ENCODE peak calls at places on chromosomes 13 and 19, in five cellular contexts. M is SK-N-SH, W is choroid plexus epithelial cell, V is body of pancreas, E is fibroblast of lung. L is an unnamed sample.

GRCh38 chr13:39496487-39496998 is 106.5 kb downstream of the LHFPL6 start:
- DNase-seq in M (no peak), W (no peak), V (no peak), E (no peak), L (no peak)

GRCh38 chr13:31945202-31945978 is 86.2 kb upstream of the FRY start:
- DNase-seq in M (peak), W (peak), V (peak), E (peak), L (peak)

GRCh38 chr13:64810701-64811258 is 2419.4 kb downstream of the PCDH9 start:
- DNase-seq in M (no peak), W (peak), V (no peak), E (peak), L (peak)

GRCh38 chr19:56294557-56294956 is 20.1 kb downstream of the ZSCAN5A start:
- DNase-seq in M (no peak), W (peak), V (no peak), E (peak), L (no peak)

GRCh38 chr13:44867825-44868224 is 121.4 kb downstream of the NUFIP1 start:
- DNase-seq in M (no peak), W (peak), V (no peak), E (no peak), L (no peak)

GRCh38 chr19:16153582-16154336 is 10.3 kb downstream of the HSH2D start:
- DNase-seq in M (no peak), W (no peak), V (no peak), E (no peak), L (no peak)

GRCh38 chr13:45422731-45423130 is 4.6 kb upstream of the SLC25A30 start:
- DNase-seq in M (no peak), W (no peak), V (no peak), E (no peak), L (no peak)

GRCh38 chr19:13301627-13302334 is 151.6 kb downstream of the IER2 start:
- DNase-seq in M (no peak), W (peak), V (no peak), E (no peak), L (no peak)

GRCh38 chr13:77028202-77028601 is 1.2 kb upstream of the FBXL3 start:
- DNase-seq in M (no peak), W (peak), V (no peak), E (peak), L (peak)

GRCh38 chr13:25132021-25132420 is 36.1 kb downstream of the PABPC3 start:
- DNase-seq in M (no peak), W (no peak), V (no peak), E (no peak), L (no peak)

GRCh38 chr19:8180018-8180417 is 29.2 kb upstream of the CERS4 start:
- DNase-seq in M (no peak), W (no peak), V (peak), E (no peak), L (no peak)

GRCh38 chr13:21047087-21047486 is 14.3 kb downstream of the LATS2 start:
- DNase-seq in M (no peak), W (no peak), V (no peak), E (no peak), L (no peak)

GRCh38 chr19:38387550-38388309 is at the start of gene GGN:
- DNase-seq in M (peak), W (peak), V (peak), E (peak), L (peak)

GRCh38 chr19:18951721-18952281 is 10.8 kb upstream of the HOMER3 start:
- DNase-seq in M (no peak), W (no peak), V (no peak), E (no peak), L (peak)

GRCh38 chr19:53463263-53463662 is 4.3 kb upstream of the ZNF813 start:
- DNase-seq in M (peak), W (peak), V (peak), E (peak), L (no peak)

GRCh38 chr13:76516013-76516412 is 370.2 kb downstream of the KCTD12 start:
- DNase-seq in M (no peak), W (peak), V (no peak), E (peak), L (peak)

GRCh38 chr13:45292176-45292575 is 48.8 kb downstream of the TPT1 start:
- DNase-seq in M (no peak), W (no peak), V (no peak), E (peak), L (no peak)

GRCh38 chr19:55640577-55641375 is at the start of gene ZNF580:
- DNase-seq in M (peak), W (peak), V (peak), E (peak), L (peak)

GRCh38 chr19:6475321-6476108 is 6.1 kb downstream of the DENND1C start:
- DNase-seq in M (peak), W (no peak), V (peak), E (no peak), L (no peak)

GRCh38 chr19:10766681-10767201 is 48.9 kb downstream of the DNM2 start:
- DNase-seq in M (peak), W (peak), V (peak), E (peak), L (no peak)

GRCh38 chr13:39417643-39418042 is 185.3 kb downstream of the LHFPL6 start:
- DNase-seq in M (no peak), W (peak), V (no peak), E (peak), L (peak)

GRCh38 chr13:99316657-99317244 is 9.6 kb upstream of the GPR183 start:
- DNase-seq in M (no peak), W (peak), V (peak), E (peak), L (peak)

GRCh38 chr13:99313941-99314340 is 6.7 kb upstream of the GPR183 start:
- DNase-seq in M (no peak), W (no peak), V (no peak), E (no peak), L (no peak)

GRCh38 chr13:99314640-99315176 is 7.5 kb upstream of the GPR183 start:
- DNase-seq in M (no peak), W (peak), V (no peak), E (peak), L (peak)

GRCh38 chr13:99315186-99315585 is 8.0 kb upstream of the GPR183 start:
- DNase-seq in M (no peak), W (no peak), V (no peak), E (no peak), L (no peak)

DNA sequence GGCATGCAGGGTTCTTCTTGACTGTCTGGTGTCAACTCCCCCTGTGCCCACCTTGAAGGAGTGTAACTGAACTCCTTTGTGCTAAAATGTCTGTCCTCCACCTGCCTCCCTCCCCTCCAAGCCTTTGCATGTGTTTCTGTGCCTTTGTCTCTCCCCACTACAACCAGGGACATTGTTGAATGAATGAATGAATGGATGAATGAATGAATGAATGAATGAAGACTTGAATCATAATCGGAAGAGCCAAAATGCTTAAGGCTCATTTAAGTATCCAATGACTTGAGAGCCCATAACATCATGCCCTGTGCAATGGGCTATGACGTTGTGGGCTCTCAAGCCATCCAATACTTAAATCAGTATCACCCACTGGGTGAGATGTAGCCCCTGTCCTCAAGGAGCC is 9.0 kb upstream of the GPR183 start:
- DNase-seq in M (no peak), W (no peak), V (no peak), E (no peak), L (no peak)
- H3K4me3 ChIP-seq in M (no peak), W (no peak), V (no peak), E (no peak), L (no peak)

GRCh38 chr13:111228262-111229144 is 91.9 kb upstream of the TEX29 start:
- DNase-seq in M (no peak), W (peak), V (no peak), E (peak), L (peak)
- H3K4me3 ChIP-seq in M (no peak), W (peak), V (no peak), E (no peak), L (no peak)

GRCh38 chr19:50383307-50383851 is 768 bp upstream of the POLD1 start:
- DNase-seq in M (no peak), W (no peak), V (no peak), E (no peak), L (no peak)
- H3K4me3 ChIP-seq in M (peak), W (peak), V (no peak), E (peak), L (peak)

DNA sequence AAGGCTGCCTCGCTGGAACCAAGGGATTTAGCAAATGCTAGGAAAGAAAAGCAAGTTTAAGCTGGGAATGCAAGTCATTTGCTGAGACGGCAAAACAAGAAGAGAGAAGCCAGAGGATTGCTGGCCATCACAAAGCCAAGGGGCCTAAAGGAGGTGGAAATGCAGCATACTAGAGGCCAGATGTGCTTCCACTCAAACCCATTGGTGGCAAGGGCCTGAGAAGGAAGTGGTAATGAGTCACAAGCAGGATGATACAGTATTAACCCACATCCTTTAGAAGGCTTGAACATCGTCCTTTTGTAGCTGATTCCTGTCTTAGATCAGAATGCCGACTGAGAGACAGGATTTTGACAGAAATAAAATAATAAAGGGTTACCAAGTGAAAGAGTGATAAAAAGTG is 68.2 kb downstream of the ITGBL1 start:
- DNase-seq in M (no peak), W (peak), V (no peak), E (peak), L (peak)
- H3K4me3 ChIP-seq in M (no peak), W (no peak), V (no peak), E (no peak), L (no peak)

GRCh38 chr19:4598712-4599111 is 39.2 kb upstream of the SEMA6B start:
- DNase-seq in M (no peak), W (no peak), V (no peak), E (no peak), L (no peak)
- H3K4me3 ChIP-seq in M (no peak), W (no peak), V (no peak), E (no peak), L (no peak)

GRCh38 chr13:40596484-40596883 is 70.0 kb downstream of the FOXO1 start:
- DNase-seq in M (no peak), W (no peak), V (no peak), E (no peak), L (no peak)
- H3K4me3 ChIP-seq in M (no peak), W (no peak), V (no peak), E (no peak), L (no peak)

GRCh38 chr19:52065399-52065798 is 16.8 kb upstream of the ZNF432 start:
- DNase-seq in M (no peak), W (no peak), V (no peak), E (no peak), L (no peak)

GRCh38 chr19:52069653-52070052 is 21.0 kb upstream of the ZNF432 start:
- DNase-seq in M (no peak), W (no peak), V (no peak), E (no peak), L (no peak)

GRCh38 chr19:52070496-52070895 is 21.9 kb upstream of the ZNF432 start:
- DNase-seq in M (no peak), W (peak), V (no peak), E (peak), L (no peak)

DNA sequence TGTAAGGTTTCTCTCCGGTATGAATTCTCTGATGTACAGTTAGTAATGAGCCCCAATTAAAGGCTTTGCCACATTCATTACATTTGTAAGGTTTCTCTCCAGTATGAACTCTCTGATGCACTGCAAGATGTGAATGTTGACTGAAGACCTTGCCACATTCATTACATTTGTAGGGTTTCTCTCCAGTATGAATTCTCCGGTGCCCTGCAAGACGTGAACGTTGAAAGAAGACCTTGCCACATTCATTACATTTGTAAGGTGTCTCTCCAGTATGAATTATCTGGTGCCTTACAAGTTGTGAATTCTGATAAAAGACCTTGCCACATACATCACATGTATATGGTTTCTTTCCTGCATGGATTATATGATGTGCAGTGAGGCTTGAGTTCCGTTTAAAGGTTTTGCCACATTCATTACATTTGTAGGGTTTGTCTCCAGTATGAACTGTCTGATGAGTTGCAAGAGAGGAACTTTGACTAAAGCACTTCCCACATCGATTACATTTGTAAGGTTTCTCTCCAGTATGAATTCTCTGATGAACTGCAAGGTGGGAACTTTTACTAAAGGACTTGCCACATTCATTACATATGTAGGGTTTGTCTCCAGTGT is 17.7 kb upstream of the ZNF432 start:
- DNase-seq in M (no peak), W (no peak), V (no peak), E (no peak), L (no peak)
- H3K4me3 ChIP-seq in M (peak), W (no peak), V (no peak), E (no peak), L (no peak)

GRCh38 chr13:110310541-110311491 is 3.7 kb downstream of the COL4A2 start:
- DNase-seq in M (no peak), W (no peak), V (no peak), E (no peak), L (no peak)

GRCh38 chr13:110309159-110309476 is 2.0 kb downstream of the COL4A2 start:
- DNase-seq in M (no peak), W (no peak), V (no peak), E (no peak), L (no peak)

GRCh38 chr13:110308377-110309158 is 1.5 kb downstream of the COL4A2 start:
- DNase-seq in M (peak), W (peak), V (peak), E (peak), L (peak)

GRCh38 chr13:110307697-110308376 is 753 bp downstream of the COL4A2 start:
- DNase-seq in M (no peak), W (peak), V (no peak), E (peak), L (peak)

GRCh38 chr13:110309661-110310524 is 2.8 kb downstream of the COL4A2 start:
- DNase-seq in M (no peak), W (no peak), V (no peak), E (no peak), L (no peak)
- H3K4me3 ChIP-seq in M (no peak), W (peak), V (no peak), E (no peak), L (peak)

GRCh38 chr19:41192574-41193419 is at the start of gene CYP2S1:
- DNase-seq in M (no peak), W (no peak), V (peak), E (no peak), L (peak)
- H3K4me3 ChIP-seq in M (peak), W (peak), V (no peak), E (peak), L (peak)

GRCh38 chr13:72261732-72262131 is 394.7 kb upstream of the DACH1 start:
- DNase-seq in M (no peak), W (no peak), V (no peak), E (no peak), L (no peak)

GRCh38 chr13:72255908-72256307 is 388.9 kb upstream of the DACH1 start:
- DNase-seq in M (peak), W (peak), V (peak), E (peak), L (peak)

GRCh38 chr13:72259528-72259927 is 392.5 kb upstream of the DACH1 start:
- DNase-seq in M (no peak), W (no peak), V (no peak), E (no peak), L (no peak)

GRCh38 chr13:72253754-72254153 is 386.8 kb upstream of the DACH1 start:
- DNase-seq in M (no peak), W (no peak), V (no peak), E (no peak), L (no peak)

GRCh38 chr13:72258340-72258981 is 391.5 kb upstream of the DACH1 start:
- DNase-seq in M (no peak), W (no peak), V (no peak), E (peak), L (no peak)
- H3K4me3 ChIP-seq in M (no peak), W (no peak), V (no peak), E (no peak), L (no peak)